ENCODE peak calls at places on chromosomes 7 and 10, in nine cellular contexts. G is astrocyte of the spinal cord, V is Calu3, L is fibroblast of mammary gland, K is bronchial epithelial cell, A is GM12865, Z is A549, B is cardiac muscle cell, I is RWPE1. P is an unnamed sample.

GRCh38 chr7:12458520-12459131 is 55.0 kb upstream of the VWDE start:
- DNase-seq in Z (peak; percentile 41), G (peak; percentile 49), L (peak; percentile 43), V (peak; percentile 49), A (peak; percentile 49), B (peak; percentile 55), K (peak; percentile 34), I (peak; percentile 62), P (peak; percentile 13)

GRCh38 chr10:72229261-72230251 is 13.5 kb upstream of the ASCC1 start:
- DNase-seq in A (no peak), L (peak; percentile 49), Z (peak; percentile 32), V (no peak), I (no peak), K (no peak), B (no peak), G (peak; percentile 47), P (no peak)

GRCh38 chr7:27651702-27652101 is 11.0 kb downstream of the HIBADH start:
- DNase-seq in K (no peak), G (peak; percentile 13), B (no peak), V (no peak), I (no peak), A (no peak), L (no peak), Z (no peak), P (no peak)

GRCh38 chr7:1463685-1464223 is 4.5 kb upstream of the MICALL2 start:
- DNase-seq in G (no peak), B (no peak), A (no peak), I (no peak), L (peak; percentile 36), V (no peak), Z (peak; percentile 53), K (no peak), P (no peak)

GRCh38 chr7:139060838-139061237 is 25.0 kb upstream of the ZC3HAV1L start:
- DNase-seq in B (no peak), K (no peak), A (no peak), Z (no peak), G (no peak), V (no peak), I (no peak), L (peak; percentile 16), P (no peak)

GRCh38 chr7:46534593-46535271 is 613.7 kb upstream of the IGFBP3 start:
- DNase-seq in B (peak; percentile 18), K (no peak), G (peak; percentile 93), Z (peak; percentile 51), V (no peak), I (no peak), A (no peak), L (peak; percentile 19), P (peak; percentile 23)

GRCh38 chr10:130300608-130301025 is 164.4 kb downstream of the GLRX3 start:
- DNase-seq in B (no peak), Z (no peak), K (no peak), G (peak; percentile 3), V (no peak), A (no peak), I (no peak), L (peak; percentile 19), P (no peak)

GRCh38 chr7:130277763-130278643 is 11.3 kb downstream of the CPA2 start:
- DNase-seq in V (peak; percentile 30), B (peak; percentile 74), G (peak; percentile 77), Z (peak; percentile 48), I (no peak), A (no peak), K (peak; percentile 59), L (peak; percentile 76), P (peak; percentile 55)

GRCh38 chr10:91607661-91608442 is 25.0 kb downstream of the PPP1R3C start:
- DNase-seq in G (peak; percentile 37), Z (no peak), B (peak; percentile 55), I (no peak), V (no peak), K (no peak), L (no peak), A (no peak), P (no peak)

GRCh38 chr10:63744060-63744941 is 223.1 kb downstream of the REEP3 start:
- DNase-seq in V (no peak), B (no peak), I (no peak), A (no peak), G (peak; percentile 18), L (peak; percentile 90), Z (no peak), K (no peak), P (no peak)

GRCh38 chr7:133985300-133985699 is 141.8 kb upstream of the LRGUK start:
- DNase-seq in K (no peak), Z (no peak), A (no peak), L (no peak), I (no peak), V (no peak), G (no peak), B (no peak), P (no peak)

GRCh38 chr7:55177589-55178261 is 158.9 kb downstream of the EGFR start:
- DNase-seq in A (no peak), K (no peak), G (peak; percentile 93), I (no peak), Z (no peak), L (no peak), B (no peak), V (no peak), P (no peak)

GRCh38 chr7:55178292-55178862 is 159.6 kb downstream of the EGFR start:
- DNase-seq in K (no peak), G (no peak), V (no peak), B (no peak), I (no peak), A (no peak), Z (no peak), L (no peak), P (no peak)

GRCh38 chr7:55180821-55181542 is 162.2 kb downstream of the EGFR start:
- DNase-seq in A (no peak), L (no peak), G (no peak), V (no peak), B (no peak), I (no peak), K (no peak), Z (no peak), P (no peak)

GRCh38 chr7:55179897-55180682 is 161.3 kb downstream of the EGFR start:
- DNase-seq in A (no peak), L (no peak), B (no peak), Z (no peak), K (no peak), I (no peak), G (peak; percentile 25), V (no peak), P (no peak)

GRCh38 chr7:55178863-55179773 is 160.3 kb downstream of the EGFR start:
- DNase-seq in L (no peak), K (no peak), G (no peak), V (no peak), A (no peak), Z (no peak), I (no peak), B (peak; percentile 4), P (no peak)
- TF ChIP-seq CTCF in L (no peak), K (no peak), G (no peak), V (no peak), A (no peak), Z (no peak), I (no peak), B (no peak), P (no peak)

GRCh38 chr10:13475124-13475523 is 53.7 kb downstream of the BEND7 start:
- DNase-seq in B (no peak), L (no peak), V (no peak), G (no peak), A (no peak), I (peak; percentile 60), Z (no peak), K (peak; percentile 82), P (no peak)

GRCh38 chr10:13473986-13474385 is 54.8 kb downstream of the BEND7 start:
- DNase-seq in A (no peak), Z (no peak), K (no peak), B (no peak), V (no peak), L (no peak), I (no peak), G (no peak), P (no peak)

GRCh38 chr10:13472359-13472758 is 56.5 kb downstream of the BEND7 start:
- DNase-seq in L (no peak), A (no peak), B (no peak), I (no peak), G (no peak), Z (no peak), V (no peak), K (no peak), P (no peak)

DNA sequence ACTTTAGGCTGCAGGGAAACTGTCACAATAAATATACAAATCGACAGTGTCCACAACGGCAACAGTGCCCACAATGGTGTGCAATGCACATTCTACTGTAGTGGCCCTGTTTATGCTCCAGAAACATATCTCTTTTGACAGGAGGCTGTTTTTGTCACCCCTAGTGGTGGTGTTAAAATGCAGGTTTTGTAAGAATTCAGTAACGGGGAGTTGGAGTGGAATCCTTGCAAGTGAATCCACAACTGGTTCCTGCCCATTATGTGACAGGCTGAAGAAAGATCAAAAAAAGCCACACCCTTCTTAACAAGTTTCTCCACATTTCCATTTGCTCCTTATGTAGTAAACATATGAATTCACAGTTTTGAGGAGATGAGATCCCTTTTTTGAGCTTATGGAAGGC is 58.5 kb downstream of the BEND7 start:
- DNase-seq in K (no peak), A (no peak), I (no peak), G (no peak), B (no peak), Z (no peak), V (no peak), L (no peak), P (no peak)
- TF ChIP-seq CTCF in K (peak; percentile 2), A (peak; percentile 24), I (no peak), G (no peak), B (no peak), Z (no peak), V (no peak), L (peak; percentile 5), P (no peak)

DNA sequence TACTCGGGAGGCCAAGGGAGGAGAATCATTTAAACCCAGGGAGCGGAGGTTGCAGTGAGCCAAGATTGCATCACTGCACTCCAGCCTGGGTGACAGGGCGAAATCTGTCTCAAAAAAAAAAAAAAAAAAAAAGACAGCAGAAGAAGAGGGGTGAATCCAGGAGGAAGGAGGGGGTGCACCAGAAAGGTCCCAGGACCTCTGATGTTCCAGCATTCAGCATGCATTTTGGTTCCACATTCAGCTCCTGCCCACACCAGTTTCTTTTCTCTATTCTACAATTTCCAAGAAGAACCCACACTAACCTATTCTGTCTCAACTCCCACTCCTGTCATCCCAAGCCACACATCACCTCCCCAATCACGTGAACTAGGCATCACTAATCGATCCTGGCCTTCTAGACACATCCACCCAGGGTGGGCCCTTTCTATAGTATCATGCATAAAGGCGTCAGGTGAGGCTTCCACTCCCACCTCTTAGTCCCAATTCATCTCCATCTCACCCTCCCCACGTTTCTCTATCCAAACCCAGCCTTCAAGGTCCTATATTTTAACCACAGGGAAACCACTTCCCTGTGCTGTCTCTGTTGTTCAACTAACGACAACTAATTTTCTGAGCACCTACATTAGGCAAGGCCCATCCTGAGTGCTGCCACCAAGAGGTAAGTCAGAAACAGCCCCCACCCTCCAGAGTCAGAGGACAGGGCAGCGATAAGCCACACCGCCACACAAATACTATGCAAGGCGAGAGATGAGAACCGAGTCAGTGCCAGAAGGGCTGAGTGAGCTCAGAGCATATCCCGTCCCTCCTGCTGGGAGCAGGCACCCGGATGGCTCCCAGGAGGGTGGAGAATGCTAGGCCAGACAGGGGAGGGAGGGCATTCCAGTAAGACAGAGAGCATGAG is 2.2 kb downstream of the ANXA11 start:
- DNase-seq in B (peak; percentile 73), V (peak; percentile 80), A (peak; percentile 75), Z (peak; percentile 75), G (peak; percentile 93), I (peak; percentile 34), K (peak; percentile 49), L (peak; percentile 89), P (peak; percentile 27)
- TF ChIP-seq CTCF in B (peak; percentile 25), V (peak; percentile 32), A (peak; percentile 31), Z (peak; percentile 52), G (no peak), I (no peak), K (peak; percentile 46), L (peak; percentile 21), P (no peak)

GRCh38 chr7:9091282-9091681 is 657.9 kb downstream of the NXPH1 start:
- DNase-seq in A (peak; percentile 42), V (no peak), K (no peak), Z (no peak), G (no peak), L (no peak), B (no peak), I (no peak), P (no peak)
- TF ChIP-seq CTCF in A (peak; percentile 41), V (no peak), K (no peak), Z (no peak), G (no peak), L (no peak), B (no peak), I (no peak), P (no peak)

P was measured in nephron progenitor cell.